ENCODE peak calls at places on chromosomes 7 and 10, in four cellular contexts. One of them, this sample, is unnamed.

GRCh38 chr7:138163800-138164199 is 87.5 kb downstream of the AKR1D1 start:
- DNase-seq in CD4-positive, alpha-beta T cell: no peak
- DNase-seq in stimulated activated CD4-positive, alpha-beta T cell treated with anti-CD3 and anti-CD28 coated beads, Interleukin-1b, Interleukin-23, amount 100 ng/mL, for 1 hour: no peak
- DNase-seq in naive thymus-derived CD4-positive, alpha-beta T cell: no peak
- DNase-seq in this sample: no peak

GRCh38 chr10:4677296-4678021 is 148.5 kb upstream of the AKR1E2 start:
- DNase-seq in CD4-positive, alpha-beta T cell: no peak
- DNase-seq in stimulated activated CD4-positive, alpha-beta T cell treated with anti-CD3 and anti-CD28 coated beads, Interleukin-1b, Interleukin-23, amount 100 ng/mL, for 1 hour: no peak
- DNase-seq in naive thymus-derived CD4-positive, alpha-beta T cell: no peak
- DNase-seq in this sample: no peak

GRCh38 chr7:136086712-136087111 is 109.6 kb upstream of the MTPN start:
- DNase-seq in CD4-positive, alpha-beta T cell: no peak
- DNase-seq in stimulated activated CD4-positive, alpha-beta T cell treated with anti-CD3 and anti-CD28 coated beads, Interleukin-1b, Interleukin-23, amount 100 ng/mL, for 1 hour: no peak
- DNase-seq in naive thymus-derived CD4-positive, alpha-beta T cell: no peak
- DNase-seq in this sample: no peak

GRCh38 chr10:8768854-8769253 is 714.4 kb downstream of the GATA3 start:
- DNase-seq in CD4-positive, alpha-beta T cell: no peak
- DNase-seq in stimulated activated CD4-positive, alpha-beta T cell treated with anti-CD3 and anti-CD28 coated beads, Interleukin-1b, Interleukin-23, amount 100 ng/mL, for 1 hour: no peak
- DNase-seq in naive thymus-derived CD4-positive, alpha-beta T cell: no peak
- DNase-seq in this sample: no peak

GRCh38 chr10:13527864-13528137 is 1.0 kb downstream of the BEND7 start:
- DNase-seq in CD4-positive, alpha-beta T cell: no peak
- DNase-seq in stimulated activated CD4-positive, alpha-beta T cell treated with anti-CD3 and anti-CD28 coated beads, Interleukin-1b, Interleukin-23, amount 100 ng/mL, for 1 hour: no peak
- DNase-seq in naive thymus-derived CD4-positive, alpha-beta T cell: no peak
- DNase-seq in this sample: no peak

GRCh38 chr10:60940435-60940834 is 3.5 kb downstream of the RHOBTB1 start:
- DNase-seq in CD4-positive, alpha-beta T cell: no peak
- DNase-seq in stimulated activated CD4-positive, alpha-beta T cell treated with anti-CD3 and anti-CD28 coated beads, Interleukin-1b, Interleukin-23, amount 100 ng/mL, for 1 hour: no peak
- DNase-seq in naive thymus-derived CD4-positive, alpha-beta T cell: no peak
- DNase-seq in this sample: no peak

GRCh38 chr10:44926771-44927751 is 15.9 kb downstream of the TMEM72 start:
- DNase-seq in CD4-positive, alpha-beta T cell: no peak
- DNase-seq in stimulated activated CD4-positive, alpha-beta T cell treated with anti-CD3 and anti-CD28 coated beads, Interleukin-1b, Interleukin-23, amount 100 ng/mL, for 1 hour: no peak
- DNase-seq in naive thymus-derived CD4-positive, alpha-beta T cell: no peak
- DNase-seq in this sample: no peak

GRCh38 chr7:97377713-97378112 is 260.2 kb downstream of the SDHAF3 start:
- DNase-seq in CD4-positive, alpha-beta T cell: no peak
- DNase-seq in stimulated activated CD4-positive, alpha-beta T cell treated with anti-CD3 and anti-CD28 coated beads, Interleukin-1b, Interleukin-23, amount 100 ng/mL, for 1 hour: no peak
- DNase-seq in naive thymus-derived CD4-positive, alpha-beta T cell: no peak
- DNase-seq in this sample: no peak

GRCh38 chr10:17432738-17433137 is 21.7 kb downstream of the ST8SIA6 start:
- DNase-seq in CD4-positive, alpha-beta T cell: no peak
- DNase-seq in stimulated activated CD4-positive, alpha-beta T cell treated with anti-CD3 and anti-CD28 coated beads, Interleukin-1b, Interleukin-23, amount 100 ng/mL, for 1 hour: no peak
- DNase-seq in naive thymus-derived CD4-positive, alpha-beta T cell: no peak
- DNase-seq in this sample: no peak

GRCh38 chr10:11009471-11010308 is 8.0 kb upstream of the CELF2 start:
- DNase-seq in CD4-positive, alpha-beta T cell: no peak
- DNase-seq in stimulated activated CD4-positive, alpha-beta T cell treated with anti-CD3 and anti-CD28 coated beads, Interleukin-1b, Interleukin-23, amount 100 ng/mL, for 1 hour: no peak
- DNase-seq in naive thymus-derived CD4-positive, alpha-beta T cell: no peak
- DNase-seq in this sample: no peak

GRCh38 chr7:104162081-104162480 is 45.7 kb downstream of the ORC5 start:
- DNase-seq in CD4-positive, alpha-beta T cell: no peak
- DNase-seq in stimulated activated CD4-positive, alpha-beta T cell treated with anti-CD3 and anti-CD28 coated beads, Interleukin-1b, Interleukin-23, amount 100 ng/mL, for 1 hour: no peak
- DNase-seq in naive thymus-derived CD4-positive, alpha-beta T cell: no peak
- DNase-seq in this sample: no peak

GRCh38 chr7:4808565-4808964 is 33.1 kb downstream of the AP5Z1 start:
- DNase-seq in CD4-positive, alpha-beta T cell: no peak
- DNase-seq in stimulated activated CD4-positive, alpha-beta T cell treated with anti-CD3 and anti-CD28 coated beads, Interleukin-1b, Interleukin-23, amount 100 ng/mL, for 1 hour: no peak
- DNase-seq in naive thymus-derived CD4-positive, alpha-beta T cell: no peak
- DNase-seq in this sample: no peak

GRCh38 chr10:60236869-60237524 is 152.7 kb downstream of the ANK3 start:
- DNase-seq in CD4-positive, alpha-beta T cell: no peak
- DNase-seq in stimulated activated CD4-positive, alpha-beta T cell treated with anti-CD3 and anti-CD28 coated beads, Interleukin-1b, Interleukin-23, amount 100 ng/mL, for 1 hour: no peak
- DNase-seq in naive thymus-derived CD4-positive, alpha-beta T cell: no peak
- DNase-seq in this sample: no peak

GRCh38 chr10:110498982-110499795 is 1.5 kb downstream of the DUSP5 start:
- DNase-seq in CD4-positive, alpha-beta T cell: peak
- DNase-seq in stimulated activated CD4-positive, alpha-beta T cell treated with anti-CD3 and anti-CD28 coated beads, Interleukin-1b, Interleukin-23, amount 100 ng/mL, for 1 hour: no peak
- DNase-seq in naive thymus-derived CD4-positive, alpha-beta T cell: peak
- DNase-seq in this sample: no peak

GRCh38 chr10:78247821-78248220 is 214.2 kb downstream of the RPS24 start:
- DNase-seq in CD4-positive, alpha-beta T cell: no peak
- DNase-seq in stimulated activated CD4-positive, alpha-beta T cell treated with anti-CD3 and anti-CD28 coated beads, Interleukin-1b, Interleukin-23, amount 100 ng/mL, for 1 hour: no peak
- DNase-seq in naive thymus-derived CD4-positive, alpha-beta T cell: no peak
- DNase-seq in this sample: no peak

GRCh38 chr7:45647967-45648670 is 74.0 kb downstream of the ADCY1 start:
- DNase-seq in CD4-positive, alpha-beta T cell: no peak
- DNase-seq in stimulated activated CD4-positive, alpha-beta T cell treated with anti-CD3 and anti-CD28 coated beads, Interleukin-1b, Interleukin-23, amount 100 ng/mL, for 1 hour: no peak
- DNase-seq in naive thymus-derived CD4-positive, alpha-beta T cell: no peak
- DNase-seq in this sample: no peak

GRCh38 chr10:128011059-128011979 is 104.4 kb downstream of the PTPRE start:
- DNase-seq in CD4-positive, alpha-beta T cell: peak
- DNase-seq in stimulated activated CD4-positive, alpha-beta T cell treated with anti-CD3 and anti-CD28 coated beads, Interleukin-1b, Interleukin-23, amount 100 ng/mL, for 1 hour: peak
- DNase-seq in naive thymus-derived CD4-positive, alpha-beta T cell: peak
- DNase-seq in this sample: peak

GRCh38 chr7:5478568-5479045 is 55.0 kb upstream of the TNRC18 start:
- DNase-seq in CD4-positive, alpha-beta T cell: no peak
- DNase-seq in stimulated activated CD4-positive, alpha-beta T cell treated with anti-CD3 and anti-CD28 coated beads, Interleukin-1b, Interleukin-23, amount 100 ng/mL, for 1 hour: no peak
- DNase-seq in naive thymus-derived CD4-positive, alpha-beta T cell: no peak
- DNase-seq in this sample: no peak

GRCh38 chr10:72730462-72730861 is 38.5 kb downstream of the MCU start:
- DNase-seq in CD4-positive, alpha-beta T cell: no peak
- DNase-seq in stimulated activated CD4-positive, alpha-beta T cell treated with anti-CD3 and anti-CD28 coated beads, Interleukin-1b, Interleukin-23, amount 100 ng/mL, for 1 hour: no peak
- DNase-seq in naive thymus-derived CD4-positive, alpha-beta T cell: no peak
- DNase-seq in this sample: no peak

GRCh38 chr7:107847168-107847835 is 43.7 kb upstream of the DLD start:
- DNase-seq in CD4-positive, alpha-beta T cell: no peak
- DNase-seq in stimulated activated CD4-positive, alpha-beta T cell treated with anti-CD3 and anti-CD28 coated beads, Interleukin-1b, Interleukin-23, amount 100 ng/mL, for 1 hour: no peak
- DNase-seq in naive thymus-derived CD4-positive, alpha-beta T cell: no peak
- DNase-seq in this sample: peak

GRCh38 chr10:113457408-113457807 is 95.4 kb upstream of the HABP2 start:
- DNase-seq in CD4-positive, alpha-beta T cell: no peak
- DNase-seq in stimulated activated CD4-positive, alpha-beta T cell treated with anti-CD3 and anti-CD28 coated beads, Interleukin-1b, Interleukin-23, amount 100 ng/mL, for 1 hour: no peak
- DNase-seq in naive thymus-derived CD4-positive, alpha-beta T cell: no peak
- DNase-seq in this sample: no peak

GRCh38 chr10:78408671-78409472 is 375.2 kb downstream of the RPS24 start:
- DNase-seq in CD4-positive, alpha-beta T cell: no peak
- DNase-seq in stimulated activated CD4-positive, alpha-beta T cell treated with anti-CD3 and anti-CD28 coated beads, Interleukin-1b, Interleukin-23, amount 100 ng/mL, for 1 hour: no peak
- DNase-seq in naive thymus-derived CD4-positive, alpha-beta T cell: no peak
- DNase-seq in this sample: no peak

GRCh38 chr10:130038611-130039109 is 72.0 kb downstream of the C10orf143 start:
- DNase-seq in CD4-positive, alpha-beta T cell: no peak
- DNase-seq in stimulated activated CD4-positive, alpha-beta T cell treated with anti-CD3 and anti-CD28 coated beads, Interleukin-1b, Interleukin-23, amount 100 ng/mL, for 1 hour: no peak
- DNase-seq in naive thymus-derived CD4-positive, alpha-beta T cell: peak
- DNase-seq in this sample: no peak

GRCh38 chr7:114825423-114825951 is 96.4 kb upstream of the MDFIC start:
- DNase-seq in CD4-positive, alpha-beta T cell: no peak
- DNase-seq in stimulated activated CD4-positive, alpha-beta T cell treated with anti-CD3 and anti-CD28 coated beads, Interleukin-1b, Interleukin-23, amount 100 ng/mL, for 1 hour: no peak
- DNase-seq in naive thymus-derived CD4-positive, alpha-beta T cell: peak
- DNase-seq in this sample: no peak

GRCh38 chr7:117019786-117020604 is 66.7 kb downstream of the ST7 start:
- DNase-seq in CD4-positive, alpha-beta T cell: no peak
- DNase-seq in stimulated activated CD4-positive, alpha-beta T cell treated with anti-CD3 and anti-CD28 coated beads, Interleukin-1b, Interleukin-23, amount 100 ng/mL, for 1 hour: no peak
- DNase-seq in naive thymus-derived CD4-positive, alpha-beta T cell: no peak
- DNase-seq in this sample: peak

GRCh38 chr10:52442576-52442975 is 128.5 kb downstream of the DKK1 start:
- DNase-seq in CD4-positive, alpha-beta T cell: no peak
- DNase-seq in stimulated activated CD4-positive, alpha-beta T cell treated with anti-CD3 and anti-CD28 coated beads, Interleukin-1b, Interleukin-23, amount 100 ng/mL, for 1 hour: no peak
- DNase-seq in naive thymus-derived CD4-positive, alpha-beta T cell: no peak
- DNase-seq in this sample: no peak

GRCh38 chr7:84144935-84145334 is 49.7 kb downstream of the SEMA3A start:
- DNase-seq in CD4-positive, alpha-beta T cell: no peak
- DNase-seq in stimulated activated CD4-positive, alpha-beta T cell treated with anti-CD3 and anti-CD28 coated beads, Interleukin-1b, Interleukin-23, amount 100 ng/mL, for 1 hour: no peak
- DNase-seq in naive thymus-derived CD4-positive, alpha-beta T cell: no peak
- DNase-seq in this sample: no peak

GRCh38 chr7:151003572-151003971 is 12.8 kb downstream of the NOS3 start:
- DNase-seq in CD4-positive, alpha-beta T cell: no peak
- DNase-seq in stimulated activated CD4-positive, alpha-beta T cell treated with anti-CD3 and anti-CD28 coated beads, Interleukin-1b, Interleukin-23, amount 100 ng/mL, for 1 hour: no peak
- DNase-seq in naive thymus-derived CD4-positive, alpha-beta T cell: no peak
- DNase-seq in this sample: no peak

GRCh38 chr7:106346678-106347217 is 62.0 kb upstream of the NAMPT start:
- DNase-seq in CD4-positive, alpha-beta T cell: peak
- DNase-seq in stimulated activated CD4-positive, alpha-beta T cell treated with anti-CD3 and anti-CD28 coated beads, Interleukin-1b, Interleukin-23, amount 100 ng/mL, for 1 hour: peak
- DNase-seq in naive thymus-derived CD4-positive, alpha-beta T cell: peak
- DNase-seq in this sample: no peak

GRCh38 chr10:93859049-93859655 is 34.6 kb upstream of the SLC35G1 start:
- DNase-seq in CD4-positive, alpha-beta T cell: no peak
- DNase-seq in stimulated activated CD4-positive, alpha-beta T cell treated with anti-CD3 and anti-CD28 coated beads, Interleukin-1b, Interleukin-23, amount 100 ng/mL, for 1 hour: no peak
- DNase-seq in naive thymus-derived CD4-positive, alpha-beta T cell: no peak
- DNase-seq in this sample: no peak

GRCh38 chr7:108293190-108293612 is 163.0 kb downstream of the NRCAM start:
- DNase-seq in CD4-positive, alpha-beta T cell: no peak
- DNase-seq in stimulated activated CD4-positive, alpha-beta T cell treated with anti-CD3 and anti-CD28 coated beads, Interleukin-1b, Interleukin-23, amount 100 ng/mL, for 1 hour: no peak
- DNase-seq in naive thymus-derived CD4-positive, alpha-beta T cell: no peak
- DNase-seq in this sample: no peak

GRCh38 chr7:4132221-4132620 is 549.9 kb upstream of the FOXK1 start:
- DNase-seq in CD4-positive, alpha-beta T cell: no peak
- DNase-seq in stimulated activated CD4-positive, alpha-beta T cell treated with anti-CD3 and anti-CD28 coated beads, Interleukin-1b, Interleukin-23, amount 100 ng/mL, for 1 hour: no peak
- DNase-seq in naive thymus-derived CD4-positive, alpha-beta T cell: no peak
- DNase-seq in this sample: no peak

GRCh38 chr10:61729596-61729995 is 66.9 kb downstream of the CABCOCO1 start:
- DNase-seq in CD4-positive, alpha-beta T cell: no peak
- DNase-seq in stimulated activated CD4-positive, alpha-beta T cell treated with anti-CD3 and anti-CD28 coated beads, Interleukin-1b, Interleukin-23, amount 100 ng/mL, for 1 hour: no peak
- DNase-seq in naive thymus-derived CD4-positive, alpha-beta T cell: no peak
- DNase-seq in this sample: no peak